ENCODE peak calls at places on chromosomes 7 and 10, in six cellular contexts. B, N, G, L, V and U are unnamed samples.

GRCh38 chr7:94276797-94277196 is 117.9 kb upstream of the COL1A2 start:
- DNase-seq in B (peak), N (no peak), G (peak), L (no peak), V (no peak), U (no peak)

GRCh38 chr7:151008511-151009323 is 15.6 kb downstream of the ATG9B start:
- DNase-seq in B (peak), N (no peak), G (peak), L (no peak), V (peak), U (peak)

GRCh38 chr7:894927-895450 is 18.6 kb downstream of the GET4 start:
- DNase-seq in B (no peak), N (no peak), G (no peak), L (no peak), V (no peak), U (no peak)

GRCh38 chr10:1465421-1465902 is 271.9 kb downstream of the ADARB2 start:
- DNase-seq in B (no peak), N (no peak), G (no peak), L (no peak), V (peak), U (no peak)

GRCh38 chr10:118873080-118873737 is 118.4 kb upstream of the CACUL1 start:
- DNase-seq in B (no peak), N (no peak), G (no peak), L (no peak), V (no peak), U (no peak)

GRCh38 chr10:32680803-32681557 is 235.0 kb downstream of the CCDC7 start:
- DNase-seq in B (no peak), N (no peak), G (no peak), L (no peak), V (no peak), U (no peak)

GRCh38 chr7:139232377-139232717 is 1.3 kb downstream of the UBN2 start:
- DNase-seq in B (no peak), N (no peak), G (no peak), L (peak), V (no peak), U (no peak)

GRCh38 chr10:69801434-69802315 is at the start of gene COL13A1:
- DNase-seq in B (peak), N (no peak), G (peak), L (no peak), V (no peak), U (no peak)

GRCh38 chr10:129079705-129080104 is 387.3 kb upstream of the MGMT start:
- DNase-seq in B (no peak), N (no peak), G (no peak), L (peak), V (no peak), U (peak)

GRCh38 chr7:74483402-74484336 is 30.0 kb downstream of the GTF2IRD1 start:
- DNase-seq in B (no peak), N (no peak), G (peak), L (no peak), V (no peak), U (peak)

GRCh38 chr10:70555371-70555770 is 47.2 kb downstream of the PRF1 start:
- DNase-seq in B (no peak), N (no peak), G (no peak), L (no peak), V (no peak), U (no peak)

GRCh38 chr10:36110097-36110496 is 468.0 kb upstream of the FZD8 start:
- DNase-seq in B (no peak), N (no peak), G (no peak), L (no peak), V (no peak), U (no peak)

GRCh38 chr7:1899951-1900762 is 230.1 kb downstream of the ELFN1 start:
- DNase-seq in B (no peak), N (no peak), G (no peak), L (no peak), V (no peak), U (no peak)

GRCh38 chr7:150735596-150736358 is 1.4 kb upstream of the GIMAP5 start:
- DNase-seq in B (no peak), N (no peak), G (no peak), L (no peak), V (no peak), U (no peak)

GRCh38 chr10:132942101-132942739 is at the start of gene CFAP46:
- DNase-seq in B (no peak), N (no peak), G (peak), L (peak), V (peak), U (peak)

GRCh38 chr10:71244638-71245419 is 32.5 kb downstream of the UNC5B start:
- DNase-seq in B (no peak), N (no peak), G (peak), L (no peak), V (no peak), U (no peak)

GRCh38 chr7:100679129-100679926 is 5.8 kb downstream of the GNB2 start:
- DNase-seq in B (no peak), N (no peak), G (no peak), L (no peak), V (no peak), U (no peak)

GRCh38 chr7:115183431-115184057 is 261.6 kb downstream of the MDFIC start:
- DNase-seq in B (no peak), N (no peak), G (no peak), L (no peak), V (no peak), U (no peak)

GRCh38 chr7:347001-347590 is 57.1 kb downstream of the FOXL3 start:
- DNase-seq in B (no peak), N (no peak), G (no peak), L (no peak), V (no peak), U (no peak)

GRCh38 chr10:83289373-83289772 is 849.9 kb upstream of the GHITM start:
- DNase-seq in B (no peak), N (no peak), G (no peak), L (no peak), V (no peak), U (no peak)

GRCh38 chr7:39951156-39951942 is 1.3 kb downstream of the CDK13 start:
- DNase-seq in B (peak), N (peak), G (peak), L (peak), V (peak), U (peak)

GRCh38 chr10:6737080-6737641 is 157.1 kb upstream of the PRKCQ start:
- DNase-seq in B (no peak), N (no peak), G (peak), L (no peak), V (no peak), U (no peak)

GRCh38 chr7:129741011-129741410 is 129.5 kb downstream of the NRF1 start:
- DNase-seq in B (no peak), N (no peak), G (no peak), L (no peak), V (no peak), U (no peak)

GRCh38 chr7:29091121-29091601 is 55.2 kb downstream of the CPVL start:
- DNase-seq in B (no peak), N (no peak), G (peak), L (no peak), V (peak), U (no peak)

GRCh38 chr10:89959433-89960110 is 258.2 kb downstream of the KIF20B start:
- DNase-seq in B (no peak), N (no peak), G (no peak), L (no peak), V (peak), U (no peak)

GRCh38 chr10:127834221-127834620 is 58.5 kb downstream of the CLRN3 start:
- DNase-seq in B (no peak), N (no peak), G (no peak), L (no peak), V (no peak), U (no peak)

GRCh38 chr7:43535810-43536585 is 46.9 kb upstream of the STK17A start:
- DNase-seq in B (no peak), N (no peak), G (peak), L (no peak), V (no peak), U (no peak)

GRCh38 chr10:5522913-5523560 is 1.7 kb upstream of the CALML3 start:
- DNase-seq in B (no peak), N (no peak), G (no peak), L (no peak), V (no peak), U (no peak)

GRCh38 chr10:21042536-21042935 is 145.4 kb upstream of the NEBL start:
- DNase-seq in B (no peak), N (no peak), G (no peak), L (no peak), V (no peak), U (no peak)

GRCh38 chr7:1108264-1108920 is 20.5 kb downstream of the GPER1 start:
- DNase-seq in B (no peak), N (no peak), G (no peak), L (no peak), V (no peak), U (no peak)

GRCh38 chr10:16674147-16674703 is 143.0 kb downstream of the RSU1 start:
- DNase-seq in B (no peak), N (peak), G (no peak), L (no peak), V (no peak), U (no peak)

GRCh38 chr10:34816067-34817002 is 1.2 kb upstream of the PARD3 start:
- DNase-seq in B (no peak), N (no peak), G (peak), L (no peak), V (no peak), U (no peak)

GRCh38 chr10:16943301-16944080 is 126.3 kb upstream of the RSU1 start:
- DNase-seq in B (no peak), N (no peak), G (no peak), L (no peak), V (no peak), U (no peak)

GRCh38 chr7:10733747-10734146 is 239.9 kb upstream of the PHF14 start:
- DNase-seq in B (no peak), N (no peak), G (no peak), L (no peak), V (no peak), U (no peak)

GRCh38 chr7:492714-493065 is 27.0 kb downstream of the PDGFA start:
- DNase-seq in B (no peak), N (peak), G (no peak), L (no peak), V (no peak), U (no peak)

GRCh38 chr7:148915211-148915610 is 31.1 kb upstream of the EZH2 start:
- DNase-seq in B (no peak), N (no peak), G (no peak), L (no peak), V (no peak), U (no peak)

GRCh38 chr7:423312-424260 is 96.1 kb downstream of the PDGFA start:
- DNase-seq in B (no peak), N (no peak), G (no peak), L (no peak), V (no peak), U (no peak)

GRCh38 chr10:69963178-69963834 is 89.3 kb upstream of the MACROH2A2 start:
- DNase-seq in B (no peak), N (no peak), G (no peak), L (no peak), V (peak), U (no peak)

GRCh38 chr10:29926649-29927048 is 132.7 kb downstream of the JCAD start:
- DNase-seq in B (peak), N (no peak), G (peak), L (no peak), V (no peak), U (no peak)